ENCODE peak calls at places on chromosomes 3 and 15, in five cellular contexts. Z is GM12878, N is HepG2, D is GM12891, R is K562. B is an unnamed sample.
A peak's percentile ranks its signal among the peaks of the same experiment; 100 is the strongest.

GRCh38 chr3:64902991-64903390 is 215.2 kb upstream of the ADAMTS9 start:
- DNase-seq in R (no peak), N (no peak), Z (no peak), D (no peak), B (no peak)

GRCh38 chr3:195086885-195087284 is 184.1 kb downstream of the XXYLT1 start:
- DNase-seq in R (no peak), Z (no peak), D (no peak), N (no peak), B (no peak)

GRCh38 chr3:142958707-142959106 is 4.8 kb downstream of the PAQR9 start:
- DNase-seq in N (no peak), Z (no peak), D (no peak), R (no peak), B (no peak)

GRCh38 chr3:33490641-33491241 is 50.5 kb upstream of the UBP1 start:
- DNase-seq in D (no peak), Z (no peak), N (no peak), R (no peak), B (no peak)

GRCh38 chr3:127961963-127962362 is 46.9 kb downstream of the KBTBD12 start:
- DNase-seq in R (no peak), Z (no peak), D (no peak), N (peak; percentile 76), B (no peak)

GRCh38 chr3:10263549-10264363 is 15.5 kb downstream of the TATDN2 start:
- DNase-seq in D (no peak), Z (no peak), R (peak; percentile 74), N (no peak), B (no peak)

GRCh38 chr15:72222433-72222832 is 8.6 kb downstream of the PKM start:
- DNase-seq in R (no peak), D (no peak), Z (no peak), N (no peak), B (no peak)

GRCh38 chr3:150599611-150600297 is 3.4 kb upstream of the SELENOT start:
- DNase-seq in D (no peak), Z (no peak), R (no peak), N (no peak), B (no peak)

GRCh38 chr3:16943857-16944256 is 59.1 kb downstream of the PLCL2 start:
- DNase-seq in D (no peak), R (no peak), Z (no peak), N (no peak), B (no peak)

GRCh38 chr3:112676659-112677234 is 35.8 kb upstream of the CCDC80 start:
- DNase-seq in R (peak; percentile 10), Z (peak; percentile 96), D (peak; percentile 50), N (peak; percentile 29), B (peak; percentile 29)

GRCh38 chr3:187669675-187670504 is at the start of gene SST:
- DNase-seq in Z (no peak), R (no peak), N (peak; percentile 16), D (no peak), B (no peak)

GRCh38 chr3:32646761-32647160 is 38.2 kb upstream of the CNOT10 start:
- DNase-seq in Z (no peak), D (no peak), R (no peak), N (no peak), B (no peak)

GRCh38 chr3:157111578-157111977 is 48.4 kb downstream of the CCNL1 start:
- DNase-seq in N (no peak), D (no peak), R (no peak), Z (no peak), B (no peak)

GRCh38 chr3:152779649-152780048 is 55.3 kb upstream of the P2RY1 start:
- DNase-seq in R (no peak), Z (no peak), D (no peak), N (no peak), B (no peak)

GRCh38 chr3:129577925-129578742 is 28.3 kb downstream of the PLXND1 start:
- DNase-seq in R (no peak), N (no peak), D (peak; percentile 77), Z (no peak), B (peak; percentile 70)

GRCh38 chr15:58898150-58898680 is 35.3 kb downstream of the SLTM start:
- DNase-seq in N (no peak), Z (no peak), R (no peak), D (no peak), B (no peak)

GRCh38 chr3:115190747-115191146 is 43.7 kb upstream of the ZBTB20 start:
- DNase-seq in D (no peak), Z (no peak), N (no peak), R (no peak), B (no peak)

GRCh38 chr3:36312351-36312750 is 68.0 kb upstream of the STAC start:
- DNase-seq in D (no peak), R (no peak), Z (no peak), N (no peak), B (no peak)

GRCh38 chr3:16741890-16742289 is 136.7 kb upstream of the DAZL start:
- DNase-seq in D (no peak), R (no peak), N (no peak), Z (no peak), B (no peak)

GRCh38 chr15:99125061-99125990 is 20.4 kb downstream of the SYNM start:
- DNase-seq in Z (no peak), N (no peak), D (no peak), R (no peak), B (no peak)
- TF ChIP-seq POLR2A in Z (no peak), N (no peak), D (no peak), R (no peak), B (no peak)

GRCh38 chr3:46693897-46694235 is 387 bp upstream of the ALS2CL start:
- DNase-seq in R (no peak), Z (no peak), N (no peak), D (no peak), B (peak; percentile 42)

GRCh38 chr3:46690798-46691197 is 2.7 kb downstream of the ALS2CL start:
- DNase-seq in N (no peak), Z (no peak), D (no peak), R (no peak), B (no peak)

GRCh38 chr3:46694520-46694919 is 1.0 kb upstream of the ALS2CL start:
- DNase-seq in D (no peak), R (no peak), N (no peak), Z (no peak), B (no peak)

GRCh38 chr3:46693038-46693896 is at the start of gene ALS2CL:
- DNase-seq in N (no peak), D (peak; percentile 67), R (peak; percentile 97), Z (no peak), B (peak; percentile 59)

GRCh38 chr3:46692566-46692983 is 904 bp downstream of the ALS2CL start:
- DNase-seq in N (no peak), R (peak; percentile 30), D (no peak), Z (no peak), B (no peak)
- TF ChIP-seq POLR2AphosphoS5 in N (no peak), R (no peak), D (no peak), Z (no peak), B (no peak)

DNA sequence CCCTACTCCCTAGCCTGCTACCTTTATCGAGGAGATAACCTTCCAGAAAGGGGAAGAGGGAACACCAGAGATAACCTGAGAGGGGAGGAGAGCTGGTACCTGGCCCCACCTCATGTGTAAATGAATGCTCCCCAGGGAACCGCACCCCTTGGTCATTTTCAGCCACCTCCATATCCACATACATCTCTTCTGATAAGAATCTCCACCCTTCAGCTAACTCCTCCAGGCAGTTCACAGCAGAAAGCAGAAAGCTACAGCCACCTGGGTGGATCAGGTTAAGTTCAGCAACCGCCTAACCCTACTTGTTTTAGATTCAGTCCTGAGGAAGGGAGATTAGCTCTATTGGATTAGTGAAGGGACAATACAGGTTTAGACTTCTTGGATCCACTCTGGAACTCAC is 38.0 kb upstream of the TIMP4 start:
- DNase-seq in Z (no peak), R (no peak), N (no peak), D (no peak), B (no peak)
- TF ChIP-seq TAF1 in Z (no peak), R (no peak), N (no peak), D (no peak), B (no peak)

DNA sequence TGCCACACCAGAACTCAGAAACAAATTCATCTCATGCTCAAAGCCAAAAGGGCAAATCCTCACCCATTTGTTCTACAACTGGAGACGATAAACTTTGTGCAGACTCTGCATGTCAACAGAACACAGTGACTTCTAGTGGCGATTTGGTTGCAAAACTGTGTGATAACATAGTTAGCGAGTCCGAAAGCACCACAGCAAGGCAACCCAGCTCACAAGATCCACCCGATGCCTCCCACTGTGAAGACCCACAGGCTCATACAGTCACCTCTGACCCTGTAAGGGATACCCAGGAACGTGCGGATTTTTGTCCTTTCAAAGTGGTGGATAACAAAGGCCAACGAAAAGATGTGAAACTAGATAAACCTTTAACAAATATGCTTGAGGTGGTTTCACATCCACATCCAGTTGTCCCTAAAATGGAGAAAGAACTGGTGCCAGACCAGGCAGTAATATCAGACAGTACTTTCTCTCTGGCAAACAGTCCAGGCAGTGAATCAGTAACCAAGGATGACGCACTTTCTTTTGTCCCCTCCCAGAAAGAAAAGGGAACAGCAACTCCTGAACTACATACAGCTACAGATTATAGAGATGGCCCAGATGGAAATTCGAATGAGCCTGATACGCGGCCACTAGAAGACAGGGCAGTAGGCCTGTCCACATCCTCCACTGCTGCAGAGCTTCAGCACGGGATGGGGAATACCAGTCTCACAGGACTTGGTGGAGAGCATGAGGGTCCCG is 199.7 kb downstream of the AKAP13 start:
- DNase-seq in N (no peak), R (no peak), D (no peak), Z (no peak), B (no peak)
- TF ChIP-seq POLR2A in N (no peak), R (no peak), D (no peak), Z (no peak), B (no peak)

DNA sequence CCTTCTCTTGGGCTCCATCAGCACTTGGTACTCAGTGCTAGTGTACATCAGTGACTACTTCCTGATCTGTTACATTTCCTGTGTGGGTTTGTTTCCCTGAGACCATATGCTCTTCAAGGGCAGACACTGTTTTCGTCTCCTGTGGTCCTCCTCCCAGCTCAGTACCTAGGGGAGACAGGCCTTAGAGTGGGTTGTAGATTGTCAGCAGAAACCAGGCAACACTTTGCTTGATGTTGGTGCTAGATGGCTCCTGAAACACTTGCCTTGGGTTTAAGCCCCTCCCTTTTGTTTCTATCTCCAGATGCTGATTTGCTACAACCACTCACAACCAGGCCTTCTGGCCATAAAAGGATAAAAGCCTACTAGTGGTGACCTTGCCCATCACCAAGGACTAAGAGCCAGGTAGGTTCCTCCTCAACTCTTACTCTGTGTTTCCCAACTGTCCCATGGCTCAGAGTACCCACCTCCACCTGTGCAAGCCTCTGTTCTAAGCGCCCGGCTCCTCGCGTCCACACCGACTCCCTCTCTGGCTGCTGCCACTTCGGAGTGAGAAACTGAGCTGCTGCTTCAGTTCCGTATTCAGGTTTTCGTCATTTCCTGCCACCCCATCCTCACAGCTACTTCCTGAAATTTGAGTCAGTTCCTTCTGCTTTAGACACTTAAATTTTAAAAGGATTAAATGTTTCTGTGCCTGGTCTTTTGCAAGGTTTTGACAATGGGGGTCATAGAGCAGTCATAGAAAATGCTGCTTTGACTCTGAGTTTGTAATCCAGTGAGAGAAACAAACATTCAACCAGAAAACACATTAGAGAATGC is at the start of gene HCLS1:
- DNase-seq in D (peak; percentile 31), R (no peak), N (no peak), Z (peak; percentile 83), B (peak; percentile 34)
- TF ChIP-seq POLR2AphosphoS5 in D (peak; percentile 99), R (no peak), N (no peak), Z (peak; percentile 99), B (peak; percentile 99)